ENCODE peak calls at places on chromosome 16, in five cellular contexts. One of them, this sample, is unnamed.

GRCh38 chr16:67673712-67674580 is 7.3 kb downstream of the C16orf86 start:
- DNase-seq in ascending aorta: no peak
- DNase-seq in sigmoid colon: peak
- DNase-seq in T-helper 2 cell: no peak
- DNase-seq in pons: peak
- DNase-seq in this sample: no peak

GRCh38 chr16:3698941-3699340 is 18.4 kb downstream of the TRAP1 start:
- DNase-seq in sigmoid colon: no peak
- DNase-seq in T-helper 2 cell: peak
- DNase-seq in ascending aorta: no peak
- DNase-seq in pons: no peak
- DNase-seq in this sample: no peak

GRCh38 chr16:49409121-49409520 is 35.5 kb downstream of the C16orf78 start:
- DNase-seq in sigmoid colon: no peak
- DNase-seq in T-helper 2 cell: no peak
- DNase-seq in ascending aorta: no peak
- DNase-seq in pons: no peak
- DNase-seq in this sample: no peak

GRCh38 chr16:75029854-75030253 is 31.0 kb downstream of the ZNRF1 start:
- DNase-seq in sigmoid colon: no peak
- DNase-seq in T-helper 2 cell: peak
- DNase-seq in pons: no peak
- DNase-seq in ascending aorta: no peak
- DNase-seq in this sample: no peak

GRCh38 chr16:22123146-22123545 is 30.8 kb downstream of the VWA3A start:
- DNase-seq in T-helper 2 cell: no peak
- DNase-seq in ascending aorta: no peak
- DNase-seq in pons: no peak
- DNase-seq in sigmoid colon: no peak
- DNase-seq in this sample: no peak

GRCh38 chr16:80990978-80991377 is 15.7 kb downstream of the CMC2 start:
- DNase-seq in ascending aorta: no peak
- DNase-seq in sigmoid colon: no peak
- DNase-seq in pons: no peak
- DNase-seq in T-helper 2 cell: no peak
- DNase-seq in this sample: no peak

GRCh38 chr16:14139872-14140271 is 68.8 kb downstream of the MRTFB start:
- DNase-seq in sigmoid colon: no peak
- DNase-seq in pons: no peak
- DNase-seq in T-helper 2 cell: no peak
- DNase-seq in ascending aorta: no peak
- DNase-seq in this sample: no peak

GRCh38 chr16:16124438-16124837 is 98.9 kb downstream of the ABCC6 start:
- DNase-seq in sigmoid colon: no peak
- DNase-seq in pons: no peak
- DNase-seq in T-helper 2 cell: no peak
- DNase-seq in ascending aorta: no peak
- DNase-seq in this sample: no peak

GRCh38 chr16:8109510-8110369 is 480.6 kb downstream of the TMEM114 start:
- DNase-seq in pons: no peak
- DNase-seq in T-helper 2 cell: no peak
- DNase-seq in sigmoid colon: no peak
- DNase-seq in ascending aorta: no peak
- DNase-seq in this sample: no peak

GRCh38 chr16:69555437-69555836 is 10.3 kb upstream of the NFAT5 start:
- DNase-seq in ascending aorta: no peak
- DNase-seq in T-helper 2 cell: no peak
- DNase-seq in pons: no peak
- DNase-seq in sigmoid colon: no peak
- DNase-seq in this sample: no peak

GRCh38 chr16:68450741-68451140 is 2.4 kb upstream of the SMPD3 start:
- DNase-seq in sigmoid colon: no peak
- DNase-seq in T-helper 2 cell: no peak
- DNase-seq in ascending aorta: no peak
- DNase-seq in pons: no peak
- DNase-seq in this sample: no peak

GRCh38 chr16:71919033-71919432 is 23.7 kb downstream of the IST1 start:
- DNase-seq in T-helper 2 cell: no peak
- DNase-seq in pons: peak
- DNase-seq in sigmoid colon: no peak
- DNase-seq in ascending aorta: no peak
- DNase-seq in this sample: no peak

GRCh38 chr16:86029131-86029741 is 130.3 kb downstream of the IRF8 start:
- DNase-seq in ascending aorta: no peak
- DNase-seq in sigmoid colon: peak
- DNase-seq in pons: peak
- DNase-seq in T-helper 2 cell: no peak
- DNase-seq in this sample: no peak

GRCh38 chr16:66359012-66359411 is 7.5 kb upstream of the CDH5 start:
- DNase-seq in sigmoid colon: no peak
- DNase-seq in pons: no peak
- DNase-seq in T-helper 2 cell: no peak
- DNase-seq in ascending aorta: no peak
- DNase-seq in this sample: no peak

GRCh38 chr16:1691956-1692355 is 13.9 kb downstream of the JPT2 start:
- DNase-seq in pons: no peak
- DNase-seq in ascending aorta: no peak
- DNase-seq in T-helper 2 cell: no peak
- DNase-seq in sigmoid colon: no peak
- DNase-seq in this sample: no peak

GRCh38 chr16:21028728-21029127 is 121.9 kb downstream of the DNAH3 start:
- DNase-seq in ascending aorta: no peak
- DNase-seq in sigmoid colon: no peak
- DNase-seq in T-helper 2 cell: no peak
- DNase-seq in pons: no peak
- DNase-seq in this sample: no peak

GRCh38 chr16:49461517-49461951 is 87.9 kb downstream of the C16orf78 start:
- DNase-seq in pons: no peak
- DNase-seq in ascending aorta: no peak
- DNase-seq in sigmoid colon: peak
- DNase-seq in T-helper 2 cell: no peak
- DNase-seq in this sample: no peak

GRCh38 chr16:1823821-1824220 is 2.8 kb downstream of the HAGH start:
- DNase-seq in pons: peak
- DNase-seq in T-helper 2 cell: peak
- DNase-seq in ascending aorta: no peak
- DNase-seq in sigmoid colon: no peak
- DNase-seq in this sample: no peak

GRCh38 chr16:89502319-89502843 is 5.8 kb upstream of the SPG7 start:
- DNase-seq in pons: no peak
- DNase-seq in sigmoid colon: no peak
- DNase-seq in T-helper 2 cell: no peak
- DNase-seq in ascending aorta: no peak
- DNase-seq in this sample: no peak

GRCh38 chr16:83420206-83420760 is 387.5 kb upstream of the HSBP1 start:
- DNase-seq in ascending aorta: no peak
- DNase-seq in pons: no peak
- DNase-seq in T-helper 2 cell: peak
- DNase-seq in sigmoid colon: no peak
- DNase-seq in this sample: no peak

GRCh38 chr16:2148714-2149629 is 547 bp downstream of the RAB26 start:
- DNase-seq in ascending aorta: no peak
- DNase-seq in pons: no peak
- DNase-seq in T-helper 2 cell: peak
- DNase-seq in sigmoid colon: no peak
- DNase-seq in this sample: no peak

GRCh38 chr16:86884256-86884655 is 305.9 kb downstream of the FOXL1 start:
- DNase-seq in pons: no peak
- DNase-seq in sigmoid colon: peak
- DNase-seq in ascending aorta: no peak
- DNase-seq in T-helper 2 cell: no peak
- DNase-seq in this sample: no peak

GRCh38 chr16:48013476-48013875 is 142.3 kb downstream of the ABCC12 start:
- DNase-seq in sigmoid colon: no peak
- DNase-seq in ascending aorta: no peak
- DNase-seq in T-helper 2 cell: no peak
- DNase-seq in pons: no peak
- DNase-seq in this sample: no peak

GRCh38 chr16:11576427-11577289 is 10.1 kb downstream of the LITAF start:
- DNase-seq in ascending aorta: no peak
- DNase-seq in sigmoid colon: no peak
- DNase-seq in pons: peak
- DNase-seq in T-helper 2 cell: no peak
- DNase-seq in this sample: no peak

GRCh38 chr16:89446136-89446974 is 44.0 kb downstream of the ANKRD11 start:
- DNase-seq in T-helper 2 cell: peak
- DNase-seq in pons: no peak
- DNase-seq in sigmoid colon: no peak
- DNase-seq in ascending aorta: no peak
- DNase-seq in this sample: no peak